ENCODE peak calls at places on chromosomes 2 and 18, in seven cellular contexts. One of them, this sample, is unnamed.

GRCh38 chr2:236997086-236997485 is 88.6 kb upstream of the COPS8 start:
- DNase-seq in transverse colon: no peak
- DNase-seq in breast epithelium: no peak
- DNase-seq in stomach: peak; percentile 59
- DNase-seq in K562: no peak
- DNase-seq in spleen: no peak
- DNase-seq in endothelial cell of umbilical vein: no peak
- DNase-seq in this sample: no peak

GRCh38 chr18:53380063-53380639 is 844.3 kb downstream of the MBD2 start:
- DNase-seq in transverse colon: no peak
- DNase-seq in breast epithelium: no peak
- DNase-seq in stomach: no peak
- DNase-seq in K562: peak; percentile 2
- DNase-seq in spleen: no peak
- DNase-seq in endothelial cell of umbilical vein: peak; percentile 9
- DNase-seq in this sample: no peak

GRCh38 chr2:433216-433615 is 145.3 kb upstream of the ALKAL2 start:
- DNase-seq in transverse colon: no peak
- DNase-seq in breast epithelium: no peak
- DNase-seq in stomach: no peak
- DNase-seq in K562: no peak
- DNase-seq in spleen: no peak
- DNase-seq in endothelial cell of umbilical vein: no peak
- DNase-seq in this sample: no peak

GRCh38 chr2:219554369-219554768 is 10.5 kb downstream of the TMEM198 start:
- DNase-seq in transverse colon: no peak
- DNase-seq in breast epithelium: no peak
- DNase-seq in stomach: no peak
- DNase-seq in K562: no peak
- DNase-seq in spleen: peak; percentile 79
- DNase-seq in endothelial cell of umbilical vein: no peak
- DNase-seq in this sample: no peak

GRCh38 chr2:97727296-97727695 is 13.9 kb downstream of the ZAP70 start:
- DNase-seq in transverse colon: no peak
- DNase-seq in breast epithelium: no peak
- DNase-seq in stomach: no peak
- DNase-seq in K562: no peak
- DNase-seq in spleen: peak; percentile 31
- DNase-seq in endothelial cell of umbilical vein: no peak
- DNase-seq in this sample: no peak

GRCh38 chr2:9164112-9164608 is 42.5 kb upstream of the ASAP2 start:
- DNase-seq in transverse colon: no peak
- DNase-seq in breast epithelium: no peak
- DNase-seq in stomach: no peak
- DNase-seq in K562: no peak
- DNase-seq in spleen: peak; percentile 44
- DNase-seq in endothelial cell of umbilical vein: no peak
- DNase-seq in this sample: no peak

GRCh38 chr2:150125708-150126107 is 361.8 kb downstream of the RND3 start:
- DNase-seq in transverse colon: no peak
- DNase-seq in breast epithelium: no peak
- DNase-seq in stomach: no peak
- DNase-seq in K562: peak; percentile 10
- DNase-seq in spleen: no peak
- DNase-seq in endothelial cell of umbilical vein: peak; percentile 7
- DNase-seq in this sample: no peak

GRCh38 chr2:217289153-217289908 is 429.5 kb upstream of the TNP1 start:
- DNase-seq in transverse colon: no peak
- DNase-seq in breast epithelium: no peak
- DNase-seq in stomach: no peak
- DNase-seq in K562: peak; percentile 2
- DNase-seq in spleen: no peak
- DNase-seq in endothelial cell of umbilical vein: no peak
- DNase-seq in this sample: no peak

GRCh38 chr2:15675456-15676195 is 84.0 kb downstream of the DDX1 start:
- DNase-seq in transverse colon: no peak
- DNase-seq in breast epithelium: no peak
- DNase-seq in stomach: no peak
- DNase-seq in K562: no peak
- DNase-seq in spleen: no peak
- DNase-seq in endothelial cell of umbilical vein: no peak
- DNase-seq in this sample: no peak

DNA sequence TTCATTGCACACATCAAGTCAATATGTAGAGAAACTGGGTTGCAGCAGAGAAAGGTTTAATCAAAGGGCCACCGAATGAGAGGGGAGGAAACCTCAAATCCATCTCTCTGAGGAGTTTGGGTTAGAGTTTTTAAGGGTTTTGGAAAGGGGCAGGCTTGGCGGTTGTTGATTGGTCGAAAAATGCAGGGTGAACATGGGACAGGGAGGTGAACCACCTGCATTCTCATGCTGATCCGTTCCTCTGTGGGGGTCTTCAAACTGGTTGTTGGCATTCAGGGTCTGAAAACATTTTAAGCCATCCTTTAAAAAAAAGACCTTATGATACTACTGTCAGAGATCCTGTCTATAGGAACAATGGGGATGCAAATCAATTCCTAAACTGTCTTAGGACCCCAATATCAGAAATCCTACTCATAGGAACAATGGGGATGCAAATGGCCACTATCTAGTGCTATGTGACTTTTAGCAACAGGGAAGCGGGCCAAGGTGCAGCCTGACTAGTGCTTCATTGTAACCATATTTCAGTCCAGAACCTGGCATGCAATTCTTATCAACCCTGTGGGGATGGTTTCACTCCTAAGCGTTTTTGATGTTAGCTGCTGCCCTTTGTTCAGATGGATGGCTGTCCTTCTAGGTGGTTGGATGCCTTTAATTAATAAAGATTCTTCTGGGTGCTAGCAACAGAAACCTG is 120.1 kb upstream of the MGAT5 start:
- DNase-seq in transverse colon: no peak
- DNase-seq in breast epithelium: no peak
- DNase-seq in stomach: no peak
- DNase-seq in K562: no peak
- DNase-seq in spleen: no peak
- DNase-seq in endothelial cell of umbilical vein: no peak
- DNase-seq in this sample: no peak
- TF ChIP-seq POLR2A in transverse colon: no peak
- TF ChIP-seq POLR2A in breast epithelium: no peak
- TF ChIP-seq POLR2A in stomach: no peak
- TF ChIP-seq POLR2A in K562: no peak
- TF ChIP-seq POLR2A in spleen: no peak
- TF ChIP-seq POLR2A in endothelial cell of umbilical vein: no peak
- TF ChIP-seq POLR2A in this sample: no peak

DNA sequence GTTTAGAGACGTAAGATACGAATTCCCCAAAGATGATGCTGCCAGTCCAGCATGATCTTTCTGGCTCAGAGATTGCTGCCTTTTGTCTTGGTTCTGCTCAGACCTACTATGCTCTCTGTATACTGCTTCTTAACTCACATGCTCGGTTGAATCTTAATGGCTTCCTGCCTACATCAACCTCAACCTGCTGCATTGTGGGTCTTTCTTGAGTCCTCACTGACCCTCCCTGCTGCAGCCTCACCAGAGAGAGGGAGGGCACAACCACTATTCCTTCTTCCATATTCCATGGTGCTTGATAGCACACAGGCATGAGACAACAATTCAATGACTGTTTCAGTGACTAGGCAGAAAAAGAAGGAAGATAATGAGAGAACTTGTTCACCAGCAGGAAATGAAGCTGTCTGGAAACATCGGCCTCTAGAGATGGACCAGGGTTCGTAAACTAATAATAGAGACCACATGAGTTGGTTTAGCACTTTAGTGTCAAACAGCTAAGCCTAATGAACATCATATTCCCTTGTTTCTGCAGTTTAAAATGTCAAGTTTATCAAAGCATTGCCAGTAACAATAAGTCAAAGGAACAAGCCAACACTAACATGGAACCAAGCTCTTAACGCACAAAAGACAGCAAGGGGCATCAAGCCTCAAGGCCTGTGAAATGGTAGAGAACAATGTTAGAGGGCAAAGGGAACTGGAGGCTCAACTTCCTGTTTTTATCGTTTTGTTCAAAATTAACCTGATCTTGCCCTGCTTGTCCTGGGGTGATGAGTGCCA is 333.9 kb downstream of the PDE11A start:
- DNase-seq in transverse colon: no peak
- DNase-seq in breast epithelium: no peak
- DNase-seq in stomach: no peak
- DNase-seq in K562: no peak
- DNase-seq in spleen: no peak
- DNase-seq in endothelial cell of umbilical vein: no peak
- DNase-seq in this sample: no peak
- TF ChIP-seq POLR2AphosphoS5 in transverse colon: no peak
- TF ChIP-seq POLR2AphosphoS5 in breast epithelium: no peak
- TF ChIP-seq POLR2AphosphoS5 in stomach: no peak
- TF ChIP-seq POLR2AphosphoS5 in K562: no peak
- TF ChIP-seq POLR2AphosphoS5 in spleen: no peak
- TF ChIP-seq POLR2AphosphoS5 in endothelial cell of umbilical vein: no peak
- TF ChIP-seq POLR2AphosphoS5 in this sample: no peak

GRCh38 chr2:20205069-20205468 is 19.9 kb downstream of the SDC1 start:
- DNase-seq in transverse colon: no peak
- DNase-seq in breast epithelium: no peak
- DNase-seq in stomach: no peak
- DNase-seq in K562: no peak
- DNase-seq in spleen: no peak
- DNase-seq in endothelial cell of umbilical vein: no peak
- DNase-seq in this sample: no peak

GRCh38 chr2:20203521-20204225 is 21.3 kb downstream of the SDC1 start:
- DNase-seq in transverse colon: no peak
- DNase-seq in breast epithelium: no peak
- DNase-seq in stomach: no peak
- DNase-seq in K562: no peak
- DNase-seq in spleen: no peak
- DNase-seq in endothelial cell of umbilical vein: no peak
- DNase-seq in this sample: no peak

GRCh38 chr2:20208487-20208882 is 16.4 kb downstream of the SDC1 start:
- DNase-seq in transverse colon: peak; percentile 49
- DNase-seq in breast epithelium: no peak
- DNase-seq in stomach: peak; percentile 60
- DNase-seq in K562: no peak
- DNase-seq in spleen: no peak
- DNase-seq in endothelial cell of umbilical vein: no peak
- DNase-seq in this sample: no peak

GRCh38 chr2:20207051-20207450 is 17.9 kb downstream of the SDC1 start:
- DNase-seq in transverse colon: peak; percentile 61
- DNase-seq in breast epithelium: no peak
- DNase-seq in stomach: no peak
- DNase-seq in K562: no peak
- DNase-seq in spleen: no peak
- DNase-seq in endothelial cell of umbilical vein: no peak
- DNase-seq in this sample: peak; percentile 77

GRCh38 chr2:20205915-20206524 is 18.9 kb downstream of the SDC1 start:
- DNase-seq in transverse colon: peak; percentile 67
- DNase-seq in breast epithelium: peak; percentile 69
- DNase-seq in stomach: peak; percentile 83
- DNase-seq in K562: no peak
- DNase-seq in spleen: no peak
- DNase-seq in endothelial cell of umbilical vein: no peak
- DNase-seq in this sample: no peak
- TF ChIP-seq POLR2A in transverse colon: no peak
- TF ChIP-seq POLR2A in breast epithelium: no peak
- TF ChIP-seq POLR2A in stomach: no peak
- TF ChIP-seq POLR2A in K562: no peak
- TF ChIP-seq POLR2A in spleen: no peak
- TF ChIP-seq POLR2A in endothelial cell of umbilical vein: no peak
- TF ChIP-seq POLR2A in this sample: no peak

GRCh38 chr2:231461516-231461971 is 2.7 kb downstream of the NCL start:
- DNase-seq in transverse colon: no peak
- DNase-seq in breast epithelium: no peak
- DNase-seq in stomach: no peak
- DNase-seq in K562: no peak
- DNase-seq in spleen: peak; percentile 49
- DNase-seq in endothelial cell of umbilical vein: no peak
- DNase-seq in this sample: no peak
- TF ChIP-seq POLR2AphosphoS5 in transverse colon: no peak
- TF ChIP-seq POLR2AphosphoS5 in breast epithelium: no peak
- TF ChIP-seq POLR2AphosphoS5 in stomach: no peak
- TF ChIP-seq POLR2AphosphoS5 in K562: no peak
- TF ChIP-seq POLR2AphosphoS5 in spleen: no peak
- TF ChIP-seq POLR2AphosphoS5 in endothelial cell of umbilical vein: no peak
- TF ChIP-seq POLR2AphosphoS5 in this sample: no peak

GRCh38 chr2:112277591-112278220 is 2.3 kb downstream of the ZC3H6 start:
- DNase-seq in transverse colon: no peak
- DNase-seq in breast epithelium: no peak
- DNase-seq in stomach: no peak
- DNase-seq in K562: no peak
- DNase-seq in spleen: no peak
- DNase-seq in endothelial cell of umbilical vein: no peak
- DNase-seq in this sample: no peak

GRCh38 chr2:112275887-112276773 is 733 bp downstream of the ZC3H6 start:
- DNase-seq in transverse colon: peak; percentile 87
- DNase-seq in breast epithelium: peak; percentile 83
- DNase-seq in stomach: peak; percentile 91
- DNase-seq in K562: peak; percentile 87
- DNase-seq in spleen: peak; percentile 94
- DNase-seq in endothelial cell of umbilical vein: peak; percentile 89
- DNase-seq in this sample: peak; percentile 51

GRCh38 chr2:112273349-112273748 is 2.0 kb upstream of the ZC3H6 start:
- DNase-seq in transverse colon: no peak
- DNase-seq in breast epithelium: no peak
- DNase-seq in stomach: no peak
- DNase-seq in K562: no peak
- DNase-seq in spleen: no peak
- DNase-seq in endothelial cell of umbilical vein: no peak
- DNase-seq in this sample: no peak

GRCh38 chr2:112276954-112277353 is 1.6 kb downstream of the ZC3H6 start:
- DNase-seq in transverse colon: no peak
- DNase-seq in breast epithelium: no peak
- DNase-seq in stomach: no peak
- DNase-seq in K562: no peak
- DNase-seq in spleen: no peak
- DNase-seq in endothelial cell of umbilical vein: no peak
- DNase-seq in this sample: no peak

GRCh38 chr2:112275314-112275886 is at the start of gene ZC3H6:
- DNase-seq in transverse colon: peak; percentile 100
- DNase-seq in breast epithelium: peak; percentile 98
- DNase-seq in stomach: peak; percentile 99
- DNase-seq in K562: peak; percentile 97
- DNase-seq in spleen: peak; percentile 100
- DNase-seq in endothelial cell of umbilical vein: peak; percentile 98
- DNase-seq in this sample: peak; percentile 82
- TF ChIP-seq POLR2A in transverse colon: peak; percentile 89
- TF ChIP-seq POLR2A in breast epithelium: peak; percentile 90
- TF ChIP-seq POLR2A in stomach: peak; percentile 85
- TF ChIP-seq POLR2A in K562: peak; percentile 91
- TF ChIP-seq POLR2A in spleen: peak; percentile 97
- TF ChIP-seq POLR2A in endothelial cell of umbilical vein: peak; percentile 95
- TF ChIP-seq POLR2A in this sample: peak; percentile 90

DNA sequence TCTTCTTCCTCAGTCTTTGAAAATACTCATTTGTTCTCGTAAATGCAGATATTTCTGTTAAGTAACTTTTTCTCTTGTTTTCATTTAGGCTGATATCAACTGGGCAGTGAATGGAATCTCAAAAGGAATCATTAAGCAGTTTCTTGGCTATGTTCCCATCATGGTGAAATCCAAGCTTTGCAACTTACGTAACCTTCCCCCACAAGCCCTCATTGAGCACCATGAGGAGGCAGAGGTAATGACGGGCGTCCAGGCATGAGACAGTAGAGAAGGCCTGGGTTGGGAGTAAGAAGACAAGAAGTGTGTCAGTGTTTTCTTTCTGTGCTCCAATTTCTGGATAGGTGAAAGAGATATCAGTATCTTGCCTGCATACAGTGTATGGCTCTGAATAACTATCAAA is 5.1 kb downstream of the POLR1B start:
- DNase-seq in transverse colon: no peak
- DNase-seq in breast epithelium: no peak
- DNase-seq in stomach: no peak
- DNase-seq in K562: no peak
- DNase-seq in spleen: no peak
- DNase-seq in endothelial cell of umbilical vein: no peak
- DNase-seq in this sample: no peak
- TF ChIP-seq POLR2AphosphoS5 in transverse colon: no peak
- TF ChIP-seq POLR2AphosphoS5 in breast epithelium: no peak
- TF ChIP-seq POLR2AphosphoS5 in stomach: no peak
- TF ChIP-seq POLR2AphosphoS5 in K562: no peak
- TF ChIP-seq POLR2AphosphoS5 in spleen: no peak
- TF ChIP-seq POLR2AphosphoS5 in endothelial cell of umbilical vein: no peak
- TF ChIP-seq POLR2AphosphoS5 in this sample: no peak